ENCODE peak calls at places on chromosomes 11 and 22, in ten cellular contexts. H is germinal center, F is AG10803, D is lung, J is H9, O is T1000, U is hepatic stellate cell, E is kidney glomerular epithelial cell, T is HS-27A, X is NCI-H1092. B is an unnamed sample.

GRCh38 chr11:26778000-26778757 is 56.3 kb upstream of the SLC5A12 start:
- DNase-seq in H (no peak), F (peak; percentile 94), D (no peak), J (no peak), O (no peak), U (peak; percentile 2), E (peak; percentile 42), T (no peak), X (no peak), B (no peak)

GRCh38 chr22:31738566-31738965 is 11.4 kb downstream of the PRR14L start:
- DNase-seq in H (no peak), F (no peak), D (no peak), J (no peak), O (no peak), U (no peak), E (no peak), T (no peak), X (no peak), B (no peak)

GRCh38 chr11:35662061-35662648 is 420 bp upstream of the TRIM44 start:
- DNase-seq in H (peak; percentile 10), F (no peak), D (no peak), J (no peak), O (no peak), U (no peak), E (no peak), T (no peak), X (no peak), B (peak; percentile 20)

GRCh38 chr11:61026121-61027031 is 54.9 kb downstream of the CD6 start:
- DNase-seq in H (no peak), F (no peak), D (no peak), J (no peak), O (no peak), U (no peak), E (no peak), T (no peak), X (no peak), B (no peak)

GRCh38 chr22:20213833-20214708 is 54.0 kb downstream of the RTN4R start:
- DNase-seq in H (no peak), F (no peak), D (no peak), J (no peak), O (no peak), U (no peak), E (no peak), T (no peak), X (no peak), B (no peak)

GRCh38 chr11:109432105-109432504 is 10.1 kb downstream of the C11orf87 start:
- DNase-seq in H (no peak), F (peak; percentile 85), D (no peak), J (no peak), O (no peak), U (peak; percentile 14), E (no peak), T (peak; percentile 26), X (no peak), B (no peak)

GRCh38 chr22:47837703-47838102 is 1075.3 kb downstream of the TBC1D22A start:
- DNase-seq in H (no peak), F (peak; percentile 24), D (no peak), J (peak; percentile 57), O (no peak), U (no peak), E (no peak), T (no peak), X (no peak), B (no peak)

GRCh38 chr22:49772692-49773091 is 55.0 kb downstream of the BRD1 start:
- DNase-seq in H (no peak), F (no peak), D (no peak), J (no peak), O (no peak), U (no peak), E (no peak), T (no peak), X (no peak), B (no peak)

GRCh38 chr11:134418119-134418840 is 6.2 kb upstream of the B3GAT1 start:
- DNase-seq in H (no peak), F (no peak), D (no peak), J (no peak), O (no peak), U (no peak), E (no peak), T (no peak), X (no peak), B (no peak)

GRCh38 chr11:1778141-1778911 is 14.6 kb upstream of the CTSD start:
- DNase-seq in H (no peak), F (no peak), D (no peak), J (no peak), O (no peak), U (no peak), E (no peak), T (no peak), X (no peak), B (no peak)

GRCh38 chr22:50363411-50364194 is 20.5 kb downstream of the PPP6R2 start:
- DNase-seq in H (no peak), F (no peak), D (no peak), J (no peak), O (no peak), U (no peak), E (no peak), T (no peak), X (no peak), B (no peak)

GRCh38 chr11:120959189-120959588 is 64.7 kb upstream of the TBCEL start:
- DNase-seq in H (no peak), F (no peak), D (no peak), J (no peak), O (no peak), U (no peak), E (no peak), T (no peak), X (no peak), B (no peak)

GRCh38 chr22:43171019-43171491 is 15.9 kb downstream of the TTLL12 start:
- DNase-seq in H (no peak), F (no peak), D (no peak), J (no peak), O (no peak), U (no peak), E (no peak), T (no peak), X (no peak), B (no peak)

GRCh38 chr11:93477684-93478234 is 65.4 kb downstream of the SMCO4 start:
- DNase-seq in H (no peak), F (no peak), D (no peak), J (peak; percentile 67), O (no peak), U (no peak), E (no peak), T (no peak), X (no peak), B (no peak)

GRCh38 chr11:18111005-18111404 is 5.1 kb upstream of the SAAL1 start:
- DNase-seq in H (no peak), F (no peak), D (no peak), J (no peak), O (no peak), U (no peak), E (no peak), T (no peak), X (no peak), B (peak; percentile 6)

GRCh38 chr22:46922037-46922436 is 159.6 kb downstream of the TBC1D22A start:
- DNase-seq in H (no peak), F (no peak), D (no peak), J (no peak), O (no peak), U (no peak), E (no peak), T (no peak), X (no peak), B (no peak)

GRCh38 chr11:14413307-14414072 is 54.5 kb upstream of the RRAS2 start:
- DNase-seq in H (no peak), F (peak; percentile 88), D (no peak), J (peak; percentile 82), O (no peak), U (peak; percentile 33), E (no peak), T (no peak), X (no peak), B (peak; percentile 20)

GRCh38 chr11:45745065-45745811 is 59.7 kb upstream of the SLC35C1 start:
- DNase-seq in H (no peak), F (no peak), D (no peak), J (no peak), O (no peak), U (peak; percentile 19), E (no peak), T (no peak), X (no peak), B (no peak)

GRCh38 chr22:17780741-17781318 is 6.6 kb upstream of the BID start:
- DNase-seq in H (no peak), F (no peak), D (no peak), J (no peak), O (no peak), U (no peak), E (no peak), T (no peak), X (no peak), B (no peak)

GRCh38 chr22:37166675-37167066 is 17.0 kb upstream of the IL2RB start:
- DNase-seq in H (peak; percentile 85), F (peak; percentile 70), D (peak; percentile 83), J (peak; percentile 86), O (peak; percentile 44), U (peak; percentile 93), E (peak; percentile 52), T (peak; percentile 22), X (peak; percentile 62), B (peak; percentile 73)

GRCh38 chr11:86620796-86621575 is 51.4 kb downstream of the ME3 start:
- DNase-seq in H (no peak), F (peak; percentile 80), D (no peak), J (no peak), O (no peak), U (no peak), E (no peak), T (no peak), X (no peak), B (no peak)

GRCh38 chr11:12808519-12808918 is 134.3 kb downstream of the TEAD1 start:
- DNase-seq in H (no peak), F (peak; percentile 58), D (no peak), J (no peak), O (no peak), U (peak; percentile 41), E (peak; percentile 7), T (no peak), X (no peak), B (no peak)

GRCh38 chr11:1502168-1502955 is 15.8 kb upstream of the MOB2 start:
- DNase-seq in H (no peak), F (no peak), D (no peak), J (no peak), O (no peak), U (no peak), E (no peak), T (no peak), X (no peak), B (no peak)

GRCh38 chr11:134150195-134150903 is 73.4 kb downstream of the NCAPD3 start:
- DNase-seq in H (no peak), F (no peak), D (no peak), J (no peak), O (no peak), U (no peak), E (no peak), T (no peak), X (no peak), B (no peak)

GRCh38 chr11:68408512-68408911 is 52.0 kb upstream of the PPP6R3 start:
- DNase-seq in H (no peak), F (no peak), D (no peak), J (no peak), O (no peak), U (no peak), E (no peak), T (no peak), X (no peak), B (no peak)

GRCh38 chr11:79220171-79220570 is 220.7 kb downstream of the TENM4 start:
- DNase-seq in H (no peak), F (no peak), D (no peak), J (no peak), O (no peak), U (no peak), E (no peak), T (no peak), X (no peak), B (no peak)

GRCh38 chr11:63762662-63763505 is 5.7 kb downstream of the ZFTA start:
- DNase-seq in H (no peak), F (no peak), D (no peak), J (peak; percentile 58), O (no peak), U (no peak), E (no peak), T (no peak), X (no peak), B (no peak)